ENCODE peak calls at places on chromosomes 13 and 19, in seven cellular contexts. F is BJ, N is cardiac fibroblast, K is breast epithelium, V is GM20000, I is heart left ventricle, M is Caco-2. R is an unnamed sample.
A peak's percentile ranks its signal among the peaks of the same experiment; 100 is the strongest.

GRCh38 chr19:5718032-5718578 is 1.8 kb downstream of the LONP1 start:
- DNase-seq in M (no peak), F (no peak), V (no peak), I (no peak), N (peak; percentile 69), K (no peak), R (peak; percentile 55)

GRCh38 chr19:2841858-2842574 is 741 bp downstream of the ZNF555 start:
- DNase-seq in N (no peak), K (no peak), F (no peak), V (no peak), I (no peak), M (peak; percentile 15), R (no peak)

GRCh38 chr13:30105381-30105780 is 202.0 kb downstream of the KATNAL1 start:
- DNase-seq in I (no peak), K (no peak), V (no peak), M (peak; percentile 41), N (no peak), F (no peak), R (no peak)

GRCh38 chr19:31497709-31498108 is 148.5 kb upstream of the TSHZ3 start:
- DNase-seq in V (no peak), M (no peak), I (no peak), K (no peak), F (no peak), N (no peak), R (no peak)

GRCh38 chr13:66225071-66225470 is 1005.1 kb downstream of the PCDH9 start:
- DNase-seq in N (no peak), F (no peak), I (no peak), V (no peak), K (no peak), M (no peak), R (no peak)

GRCh38 chr13:68727788-68728187 is 1379.8 kb upstream of the ATXN8OS start:
- DNase-seq in F (no peak), I (no peak), V (no peak), M (no peak), K (no peak), N (no peak), R (no peak)

GRCh38 chr19:518292-519231 is 11.3 kb downstream of the TPGS1 start:
- DNase-seq in M (peak; percentile 61), N (no peak), K (no peak), I (no peak), V (no peak), F (no peak), R (peak; percentile 35)

GRCh38 chr13:35838356-35838755 is 292.8 kb downstream of the DCLK1 start:
- DNase-seq in V (no peak), K (no peak), M (no peak), F (peak; percentile 53), I (no peak), N (peak; percentile 96), R (peak; percentile 93)

GRCh38 chr13:80037505-80037888 is 303.4 kb downstream of the SPRY2 start:
- DNase-seq in I (no peak), K (no peak), M (no peak), N (peak; percentile 95), V (no peak), F (peak; percentile 62), R (peak; percentile 86)

GRCh38 chr13:109145631-109146030 is 516.2 kb downstream of the MYO16 start:
- DNase-seq in F (no peak), K (no peak), I (no peak), N (peak; percentile 89), M (peak; percentile 60), V (peak; percentile 74), R (peak; percentile 76)

GRCh38 chr19:40592170-40592569 is 9.0 kb upstream of the LTBP4 start:
- DNase-seq in V (peak; percentile 79), N (peak; percentile 77), M (no peak), K (no peak), F (no peak), I (no peak), R (peak; percentile 35)

GRCh38 chr19:40597329-40597838 is 3.8 kb upstream of the LTBP4 start:
- DNase-seq in V (no peak), F (no peak), M (no peak), N (no peak), K (no peak), I (no peak), R (no peak)

GRCh38 chr19:40596608-40597328 is 4.4 kb upstream of the LTBP4 start:
- DNase-seq in N (peak; percentile 63), K (no peak), I (peak; percentile 85), M (peak; percentile 80), V (no peak), F (no peak), R (no peak)

GRCh38 chr19:40594251-40594650 is 6.9 kb upstream of the LTBP4 start:
- DNase-seq in N (no peak), I (no peak), K (no peak), F (no peak), V (no peak), M (no peak), R (no peak)

GRCh38 chr19:40594657-40595077 is 6.5 kb upstream of the LTBP4 start:
- DNase-seq in K (no peak), I (no peak), N (peak; percentile 51), V (no peak), F (no peak), M (no peak), R (no peak)
- TF ChIP-seq CTCF in K (no peak), I (no peak), N (peak; percentile 20), V (no peak), F (peak; percentile 33), M (no peak), R (peak; percentile 24)

DNA sequence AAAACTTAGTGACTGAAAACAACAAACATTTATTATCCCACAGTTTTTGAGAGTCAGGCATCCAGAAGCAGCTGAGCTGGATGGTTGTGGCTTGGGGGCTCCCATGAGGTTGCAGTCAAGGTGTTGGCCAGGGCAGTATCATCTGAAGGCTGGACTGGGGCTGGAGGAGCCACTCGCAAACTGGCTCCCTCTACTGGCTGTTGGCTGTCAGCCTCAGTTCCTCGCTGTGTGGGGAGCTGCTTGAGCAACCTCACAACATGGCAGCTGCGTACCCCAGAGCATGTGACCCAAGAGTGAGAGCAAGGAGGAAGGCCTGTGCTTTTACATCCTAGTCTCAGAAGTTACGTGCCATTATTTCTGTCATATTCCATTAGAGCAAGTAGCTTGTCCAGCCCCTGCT is 9.7 kb downstream of the YJU2 start:
- DNase-seq in V (no peak), M (no peak), F (no peak), I (no peak), K (no peak), N (peak; percentile 11), R (no peak)
- TF ChIP-seq CTCF in V (no peak), M (no peak), F (peak; percentile 17), I (no peak), K (no peak), N (peak; percentile 22), R (no peak)

GRCh38 chr19:42420055-42420544 is 7.1 kb downstream of the LIPE start:
- DNase-seq in V (peak; percentile 88), K (no peak), M (peak; percentile 81), I (no peak), N (peak; percentile 63), F (no peak), R (peak; percentile 40)
- TF ChIP-seq CTCF in V (peak; percentile 93), K (peak; percentile 27), M (peak; percentile 90), I (peak; percentile 55), N (peak; percentile 75), F (peak; percentile 63), R (peak; percentile 63)

DNA sequence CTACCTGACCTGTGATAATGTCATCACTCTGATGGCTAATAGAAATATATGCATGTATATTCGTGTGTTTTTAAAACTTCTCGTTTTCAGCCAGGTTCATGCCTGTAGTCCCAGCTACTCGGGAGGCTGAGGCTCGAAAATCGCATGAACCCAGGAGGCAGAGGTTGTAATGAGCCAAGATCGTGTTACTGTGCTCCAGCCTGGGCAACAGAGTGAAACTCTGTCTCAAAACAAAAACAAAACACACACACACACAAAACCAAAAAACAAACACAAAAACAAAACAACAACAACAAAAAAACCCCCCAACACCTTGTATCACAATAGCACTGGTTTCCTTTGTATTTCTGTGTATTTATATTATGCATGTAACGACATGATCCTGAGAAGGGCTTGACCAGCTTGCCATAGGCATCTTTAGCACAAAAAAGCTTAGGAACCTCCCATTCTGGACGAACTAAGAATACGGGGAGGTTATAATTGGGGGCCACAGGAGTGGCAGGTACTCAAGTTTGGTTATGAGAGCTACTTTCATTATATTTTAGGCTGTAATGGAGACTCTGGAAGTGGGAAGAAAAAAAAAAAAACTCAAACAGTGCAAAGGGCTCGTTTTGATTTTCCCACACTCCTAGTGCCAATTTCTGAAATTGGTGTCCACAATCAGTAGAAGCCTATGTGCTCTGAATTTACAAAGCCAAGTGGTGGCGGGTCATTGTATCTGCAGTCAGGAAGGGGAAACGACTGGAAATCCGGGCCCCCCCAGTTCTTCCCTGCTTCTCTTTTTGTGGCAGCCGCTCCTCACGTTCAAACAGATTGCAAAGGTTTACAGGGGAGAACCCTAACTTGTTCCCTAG is 1.2 kb upstream of the ACP7 start:
- DNase-seq in F (no peak), V (no peak), K (no peak), M (no peak), I (no peak), N (no peak), R (no peak)
- TF ChIP-seq CTCF in F (no peak), V (no peak), K (no peak), M (no peak), I (no peak), N (no peak), R (no peak)

DNA sequence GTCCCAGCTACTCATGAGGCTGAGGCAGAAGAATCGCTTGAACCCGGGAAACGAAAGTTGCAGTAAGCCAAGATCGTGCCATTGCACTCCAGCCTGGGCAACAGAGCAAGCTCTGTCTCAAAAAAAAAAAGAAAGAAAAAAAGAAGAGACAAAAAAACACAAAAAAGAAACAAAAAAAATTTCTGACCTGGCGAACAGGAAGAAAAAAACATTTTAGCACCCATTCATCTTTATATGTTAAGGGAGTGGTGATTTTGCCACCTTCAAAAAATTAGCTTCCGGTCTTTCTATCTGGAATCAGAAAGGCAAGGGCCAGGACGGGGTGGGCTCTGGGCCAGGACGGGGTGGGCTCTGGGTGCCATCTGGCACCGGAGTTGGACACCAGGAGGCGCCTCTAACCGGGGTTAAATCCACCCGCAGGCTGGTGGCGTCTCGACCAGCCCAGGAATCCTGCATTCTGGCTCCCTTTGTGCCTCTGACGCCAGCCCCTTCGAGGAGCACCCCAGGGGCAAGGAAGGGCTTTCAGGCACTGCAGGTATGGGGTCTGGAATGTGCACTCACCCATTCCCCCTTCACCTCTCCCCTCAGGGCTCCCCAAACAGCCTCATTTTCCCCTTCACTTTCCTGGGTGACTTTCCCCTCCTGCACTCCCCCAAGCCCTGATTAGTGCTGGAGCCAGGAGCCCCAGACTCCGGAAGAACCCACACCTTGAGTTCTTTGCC is 10.4 kb upstream of the ZSWIM4 start:
- DNase-seq in N (peak; percentile 72), K (peak; percentile 78), M (peak; percentile 75), I (peak; percentile 89), F (no peak), V (peak; percentile 59), R (peak; percentile 77)
- TF ChIP-seq CTCF in N (peak; percentile 78), K (peak; percentile 58), M (peak; percentile 76), I (peak; percentile 63), F (peak; percentile 83), V (peak; percentile 52), R (peak; percentile 69)

R was measured in AG10803.